ENCODE peak calls at places on chromosomes 6 and 20, in five cellular contexts. F is tibial nerve, G is Peyer's patch, S is adipocyte, R is psoas muscle. J is an unnamed sample.

GRCh38 chr6:112806163-112806900 is 459.2 kb downstream of the RFPL4B start:
- DNase-seq in F (no peak), G (no peak), S (peak; percentile 7), R (no peak), J (no peak)

GRCh38 chr20:39097889-39098288 is 135.7 kb downstream of the DHX35 start:
- DNase-seq in F (no peak), G (no peak), S (no peak), R (no peak), J (no peak)

GRCh38 chr6:39934060-39934757 is at the start of gene MOCS1:
- DNase-seq in F (peak; percentile 82), G (peak; percentile 21), S (peak; percentile 87), R (peak; percentile 90), J (peak; percentile 86)

GRCh38 chr6:111606620-111607115 is 990 bp upstream of the TRAF3IP2 start:
- DNase-seq in F (no peak), G (no peak), S (no peak), R (no peak), J (no peak)

GRCh38 chr6:158817298-158818007 is 1.7 kb downstream of the EZR start:
- DNase-seq in F (no peak), G (peak; percentile 64), S (peak; percentile 48), R (no peak), J (no peak)

GRCh38 chr20:37669062-37669772 is 24.6 kb upstream of the CTNNBL1 start:
- DNase-seq in F (no peak), G (no peak), S (no peak), R (no peak), J (no peak)

GRCh38 chr20:32539817-32540675 is 45.1 kb downstream of the NOL4L start:
- DNase-seq in F (no peak), G (peak; percentile 80), S (no peak), R (no peak), J (peak; percentile 49)

GRCh38 chr6:16725145-16725864 is 36.0 kb downstream of the ATXN1 start:
- DNase-seq in F (no peak), G (no peak), S (peak; percentile 83), R (no peak), J (no peak)

GRCh38 chr6:16787128-16787685 is 25.9 kb upstream of the ATXN1 start:
- DNase-seq in F (no peak), G (no peak), S (no peak), R (no peak), J (no peak)

GRCh38 chr20:23658989-23659609 is 21.3 kb upstream of the CST3 start:
- DNase-seq in F (no peak), G (no peak), S (no peak), R (no peak), J (no peak)

GRCh38 chr6:1436334-1437306 is 47.2 kb downstream of the FOXF2 start:
- DNase-seq in F (no peak), G (no peak), S (peak; percentile 93), R (no peak), J (no peak)

GRCh38 chr6:166351715-166352285 is 9.5 kb upstream of the SFT2D1 start:
- DNase-seq in F (no peak), G (no peak), S (no peak), R (no peak), J (peak; percentile 37)

GRCh38 chr6:134663800-134664535 is 285.9 kb downstream of the ALDH8A1 start:
- DNase-seq in F (no peak), G (no peak), S (peak; percentile 44), R (no peak), J (no peak)

GRCh38 chr6:12262236-12263061 is 27.7 kb upstream of the EDN1 start:
- DNase-seq in F (no peak), G (no peak), S (no peak), R (no peak), J (no peak)

GRCh38 chr6:97726378-97726777 is 443.4 kb upstream of the MMS22L start:
- DNase-seq in F (no peak), G (no peak), S (no peak), R (no peak), J (no peak)

GRCh38 chr6:1313755-1314503 is 2.0 kb downstream of the FOXQ1 start:
- DNase-seq in F (no peak), G (no peak), S (no peak), R (no peak), J (peak; percentile 87)

GRCh38 chr6:167538746-167539145 is 213.9 kb downstream of the TTLL2 start:
- DNase-seq in F (no peak), G (no peak), S (no peak), R (no peak), J (no peak)

GRCh38 chr6:155050311-155050710 is 55.2 kb downstream of the TIAM2 start:
- DNase-seq in F (no peak), G (no peak), S (no peak), R (no peak), J (no peak)

GRCh38 chr6:125511809-125512341 is 210.1 kb upstream of the HDDC2 start:
- DNase-seq in F (no peak), G (no peak), S (peak; percentile 19), R (no peak), J (no peak)

GRCh38 chr6:170023620-170024521 is 267.0 kb downstream of the DLL1 start:
- DNase-seq in F (no peak), G (no peak), S (no peak), R (no peak), J (no peak)

GRCh38 chr6:20746024-20746423 is 211.8 kb downstream of the CDKAL1 start:
- DNase-seq in F (no peak), G (no peak), S (no peak), R (no peak), J (no peak)
- H3K4me1 ChIP-seq in F (no peaks in the 10 kb centered on the region), G (no peaks in the 10 kb centered on the region), S (peaks cover 2% of the 10 kb centered on the region), R (peaks cover 23% of the 10 kb centered on the region), J (no peaks in the 10 kb centered on the region)

GRCh38 chr6:99514089-99514488 is 1.1 kb downstream of the USP45 start:
- DNase-seq in F (no peak), G (no peak), S (peak; percentile 35), R (no peak), J (no peak)
- H3K4me3 ChIP-seq in F (peak overlapping the region; percentile 97), G (peak overlapping the region; percentile 68), S (peak overlapping the region; percentile 95), R (peak overlapping the region; percentile 99), J (peak overlapping the region; percentile 64)

GRCh38 chr6:109079981-109080380 is 14.7 kb downstream of the SESN1 start:
- DNase-seq in F (no peak), G (no peak), S (no peak), R (peak; percentile 32), J (no peak)
- H3K4me1 ChIP-seq in F (peaks cover 49% of the 10 kb centered on the region), G (no peaks in the 10 kb centered on the region), S (peaks cover 43% of the 10 kb centered on the region), R (peaks cover 81% of the 10 kb centered on the region), J (peaks cover 4% of the 10 kb centered on the region)

DNA sequence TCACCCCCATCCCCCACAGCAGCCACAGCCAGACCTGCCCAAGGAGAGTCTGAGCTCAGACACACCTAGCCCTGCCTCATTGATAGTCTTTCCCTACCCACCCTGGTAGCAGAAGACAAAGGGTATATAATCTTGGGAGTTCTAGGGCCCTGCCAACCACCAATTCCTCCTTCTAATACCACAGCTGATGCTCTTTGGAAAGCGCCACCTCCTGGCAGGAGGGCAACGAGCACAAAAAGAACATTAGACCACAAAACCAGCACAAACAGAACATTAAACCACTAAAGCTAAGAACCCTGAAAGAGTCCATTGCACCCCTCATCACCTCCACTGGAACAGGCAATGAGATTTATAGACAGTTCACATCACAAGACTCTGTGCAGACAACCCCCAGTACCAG is 195.8 kb upstream of the FUT9 start:
- DNase-seq in F (no peak), G (no peak), S (no peak), R (no peak), J (no peak)
- H3K4me3 ChIP-seq in F (no peak overlapping the region), G (no peak overlapping the region), S (no peak overlapping the region), R (no peak overlapping the region), J (no peak overlapping the region)

DNA sequence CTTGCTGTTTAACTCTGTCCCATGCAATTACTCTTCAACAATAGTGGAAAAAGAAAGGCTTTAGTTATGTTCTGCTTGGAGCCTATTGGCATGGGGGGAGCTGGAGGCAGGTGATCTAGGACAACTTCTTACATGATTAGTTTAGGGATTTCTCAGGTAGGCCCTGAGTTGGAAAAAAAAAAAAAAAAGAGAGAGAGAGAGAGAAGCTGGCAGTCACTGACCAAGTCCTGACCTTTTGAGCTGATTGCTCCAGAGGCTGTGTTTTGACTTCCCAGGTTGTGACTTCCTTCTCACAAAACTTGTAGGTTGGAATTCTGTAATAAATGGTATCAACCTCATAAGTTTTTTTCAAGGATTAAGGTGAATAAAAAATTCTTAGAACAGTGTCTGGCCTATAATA is 7.8 kb downstream of the C6orf141 start:
- DNase-seq in F (no peak), G (no peak), S (no peak), R (no peak), J (no peak)
- H3K4me1 ChIP-seq in F (no peaks in the 10 kb centered on the region), G (no peaks in the 10 kb centered on the region), S (peaks cover 9% of the 10 kb centered on the region), R (no peaks in the 10 kb centered on the region), J (no peaks in the 10 kb centered on the region)

GRCh38 chr20:47713941-47714450 is 71.3 kb downstream of the SULF2 start:
- DNase-seq in F (peak; percentile 61), G (no peak), S (no peak), R (peak; percentile 52), J (no peak)
- H3K4me3 ChIP-seq in F (no peak overlapping the region), G (no peak overlapping the region), S (peak overlapping the region; percentile 53), R (no peak overlapping the region), J (no peak overlapping the region)

DNA sequence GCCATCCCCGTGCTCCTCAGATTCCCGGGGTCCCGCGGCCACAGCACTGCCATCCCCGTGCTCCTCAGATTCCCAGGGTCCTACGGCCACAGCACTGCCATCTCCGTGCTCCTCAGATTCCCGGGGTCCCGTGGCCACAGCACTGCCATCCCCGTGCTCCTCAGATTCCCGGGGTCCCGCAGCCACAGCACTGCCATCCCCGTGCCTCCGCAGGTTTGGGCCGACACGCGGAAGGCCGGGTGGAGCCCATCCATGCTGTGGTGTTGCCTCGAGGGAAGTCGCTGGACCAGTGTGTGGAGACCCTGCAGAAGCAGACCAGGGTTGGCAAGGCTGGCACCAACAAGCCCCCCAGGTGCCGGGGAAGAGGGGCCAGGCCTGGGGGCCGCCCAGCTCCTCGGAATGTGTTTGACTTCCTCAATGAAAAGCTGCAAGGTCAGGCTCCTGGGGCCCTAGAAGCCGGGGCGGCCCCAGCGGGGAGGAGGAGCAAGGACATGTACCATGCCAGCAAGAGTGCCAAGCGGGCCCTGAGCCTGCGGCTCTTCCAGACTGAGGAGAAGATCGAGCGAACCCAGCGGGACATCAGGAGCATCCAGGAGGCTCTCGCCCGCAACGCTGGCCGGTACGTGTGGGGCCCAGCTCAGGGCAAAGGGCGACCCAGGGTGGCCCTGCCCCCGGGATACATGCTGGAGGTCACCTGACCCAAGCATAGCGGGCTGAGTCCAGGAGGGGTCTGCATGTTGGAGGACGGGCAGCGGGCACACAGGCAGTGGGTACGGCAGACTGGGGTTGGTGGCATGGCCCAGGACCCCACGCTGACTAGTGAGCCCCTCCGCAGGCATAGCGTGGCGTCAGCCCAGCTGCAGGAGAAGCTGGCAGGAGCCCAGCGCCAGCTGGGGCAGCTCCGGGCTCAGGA is 1.3 kb upstream of the LIME1 start:
- DNase-seq in F (no peak), G (no peak), S (no peak), R (no peak), J (peak; percentile 73)
- H3K4me1 ChIP-seq in F (peaks cover 32% of the 10 kb centered on the region), G (peaks cover 36% of the 10 kb centered on the region), S (peaks cover 10% of the 10 kb centered on the region), R (peaks cover 7% of the 10 kb centered on the region), J (peaks cover 30% of the 10 kb centered on the region)

DNA sequence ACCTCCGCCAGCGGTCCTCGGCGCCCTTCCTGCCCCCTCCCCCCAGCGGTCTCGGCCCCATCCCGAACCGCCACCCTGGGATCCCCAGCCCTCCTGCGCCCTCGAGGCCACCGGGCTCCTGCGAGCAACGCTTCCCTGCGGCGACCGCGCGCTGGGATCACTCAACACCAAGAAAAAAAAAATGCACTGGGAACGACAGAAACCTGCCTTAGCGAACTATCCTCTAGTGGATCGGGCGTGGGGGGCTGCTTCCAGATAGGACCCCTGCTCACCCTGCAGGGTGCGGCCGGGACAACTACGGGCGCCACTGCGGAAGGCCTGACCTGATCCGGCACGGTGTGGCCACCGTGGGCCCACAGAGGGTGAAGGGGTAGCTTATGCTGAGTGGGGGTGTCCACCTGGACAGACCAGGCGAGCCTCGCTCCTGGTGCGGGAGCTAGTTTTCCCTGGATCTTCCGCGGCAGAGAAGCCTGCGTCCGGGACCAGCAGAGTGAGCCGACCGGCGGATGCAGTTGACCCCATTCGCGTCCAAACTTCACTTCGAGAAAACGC is 38.0 kb downstream of the NCR2 start:
- DNase-seq in F (no peak), G (no peak), S (no peak), R (no peak), J (no peak)
- H3K4me3 ChIP-seq in F (no peak overlapping the region), G (no peak overlapping the region), S (no peak overlapping the region), R (peak overlapping the region; percentile 25), J (no peak overlapping the region)

J was measured in left lung.